ENCODE peak calls at places on chromosomes 3 and 15, in four cellular contexts. L is HT1080; Z is T-helper 2 cell; U is stimulated activated CD8-positive, alpha-beta memory T cell treated with anti-CD3 and anti-CD28 coated beads, Interleukin-12 subunit alpha, Interleukin-12 subunit beta, amount 100 ng/mL, for 1 hour. S is an unnamed sample.

GRCh38 chr15:40098489-40099261 is 10.0 kb downstream of the BMF start:
- DNase-seq in L (peak), Z (no peak), U (peak), S (peak)

GRCh38 chr15:27365441-27365840 is 394.5 kb downstream of the GABRG3 start:
- DNase-seq in L (no peak), Z (no peak), U (no peak), S (no peak)

GRCh38 chr15:89358755-89359439 is 24.3 kb upstream of the POLG start:
- DNase-seq in L (peak), Z (peak), U (peak), S (peak)

GRCh38 chr15:98150531-98150930 is 190.0 kb downstream of the ARRDC4 start:
- DNase-seq in L (no peak), Z (no peak), U (no peak), S (no peak)

GRCh38 chr3:24037971-24038370 is 92.9 kb downstream of the NR1D2 start:
- DNase-seq in L (no peak), Z (no peak), U (no peak), S (no peak)

GRCh38 chr3:155908086-155908485 is 37.6 kb downstream of the GMPS start:
- DNase-seq in L (peak), Z (no peak), U (no peak), S (no peak)

GRCh38 chr15:38072507-38073277 is 138.3 kb downstream of the TMCO5A start:
- DNase-seq in L (peak), Z (no peak), U (no peak), S (peak)

GRCh38 chr3:18424862-18425640 is at the start of gene SATB1:
- DNase-seq in L (peak), Z (peak), U (no peak), S (no peak)

GRCh38 chr15:38069001-38069400 is 134.6 kb downstream of the TMCO5A start:
- DNase-seq in L (peak), Z (no peak), U (no peak), S (no peak)

GRCh38 chr15:66459818-66460615 is 37.5 kb downstream of the SNAPC5 start:
- DNase-seq in L (peak), Z (no peak), U (no peak), S (no peak)

GRCh38 chr3:168249539-168250414 is 154.1 kb upstream of the GOLIM4 start:
- DNase-seq in L (peak), Z (no peak), U (no peak), S (peak)

GRCh38 chr3:185555101-185555501 is 2.7 kb upstream of the LIPH start:
- DNase-seq in L (no peak), Z (no peak), U (no peak), S (no peak)

GRCh38 chr3:135325726-135326245 is 530.7 kb downstream of the EPHB1 start:
- DNase-seq in L (no peak), Z (no peak), U (no peak), S (no peak)

GRCh38 chr15:90413411-90414379 is 25.7 kb downstream of the IQGAP1 start:
- DNase-seq in L (peak), Z (no peak), U (no peak), S (no peak)

GRCh38 chr3:72907851-72908620 is 20.2 kb downstream of the GXYLT2 start:
- DNase-seq in L (peak), Z (no peak), U (no peak), S (no peak)

GRCh38 chr3:175743733-175744400 is 884.7 kb downstream of the NAALADL2 start:
- DNase-seq in L (peak), Z (no peak), U (no peak), S (no peak)

GRCh38 chr3:190491533-190492054 is 22.3 kb upstream of the IL1RAP start:
- DNase-seq in L (peak), Z (no peak), U (no peak), S (no peak)

GRCh38 chr15:52082197-52083036 is 30.2 kb downstream of the BCL2L10 start:
- DNase-seq in L (no peak), Z (no peak), U (no peak), S (peak)

GRCh38 chr3:45955017-45955647 is 11.9 kb downstream of the CXCR6 start:
- DNase-seq in L (no peak), Z (no peak), U (no peak), S (no peak)

GRCh38 chr3:172194702-172195392 is 155.5 kb downstream of the FNDC3B start:
- DNase-seq in L (peak), Z (no peak), U (no peak), S (no peak)

GRCh38 chr3:161413127-161413854 is 42.0 kb upstream of the SPTSSB start:
- DNase-seq in L (peak), Z (no peak), U (no peak), S (no peak)

GRCh38 chr3:88195951-88196434 is 46.2 kb downstream of the C3orf38 start:
- DNase-seq in L (peak), Z (no peak), U (no peak), S (no peak)

GRCh38 chr15:57335326-57336118 is 40.8 kb upstream of the CGNL1 start:
- DNase-seq in L (no peak), Z (no peak), U (no peak), S (no peak)

GRCh38 chr3:126720596-126720995 is 16.6 kb downstream of the CHCHD6 start:
- DNase-seq in L (no peak), Z (no peak), U (no peak), S (no peak)

GRCh38 chr15:70362911-70363310 is 265.2 kb upstream of the TLE3 start:
- DNase-seq in L (peak), Z (no peak), U (no peak), S (no peak)

GRCh38 chr15:31040611-31041010 is 49.2 kb upstream of the MTMR10 start:
- DNase-seq in L (no peak), Z (no peak), U (no peak), S (no peak)

GRCh38 chr3:138046955-138047354 is 37.0 kb downstream of the CLDN18 start:
- DNase-seq in L (no peak), Z (no peak), U (no peak), S (no peak)

GRCh38 chr3:158404319-158404718 is 166.7 kb upstream of the MLF1 start:
- DNase-seq in L (no peak), Z (no peak), U (no peak), S (no peak)

GRCh38 chr3:182258538-182259177 is 534.6 kb upstream of the ATP11B start:
- DNase-seq in L (peak), Z (no peak), U (no peak), S (no peak)

GRCh38 chr15:62059818-62060115 is 480 bp downstream of the VPS13C start:
- DNase-seq in L (peak), Z (peak), U (no peak), S (peak)

GRCh38 chr3:86937306-86937791 is 53.6 kb downstream of the VGLL3 start:
- DNase-seq in L (no peak), Z (no peak), U (no peak), S (no peak)

GRCh38 chr15:73389971-73390544 is 21.3 kb upstream of the HCN4 start:
- DNase-seq in L (peak), Z (no peak), U (no peak), S (no peak)

GRCh38 chr3:151345854-151346253 is 16.5 kb upstream of the P2RY13 start:
- DNase-seq in L (peak), Z (no peak), U (no peak), S (no peak)

GRCh38 chr3:165716592-165716991 is 120.6 kb downstream of the BCHE start:
- DNase-seq in L (no peak), Z (no peak), U (no peak), S (no peak)

GRCh38 chr15:29088666-29089065 is 181.0 kb downstream of the NSMCE3 start:
- DNase-seq in L (no peak), Z (no peak), U (no peak), S (no peak)

GRCh38 chr15:31442203-31443090 is 115.8 kb downstream of the KLF13 start:
- DNase-seq in L (peak), Z (no peak), U (no peak), S (no peak)

GRCh38 chr3:119149484-119149883 is 3.5 kb downstream of the TEX55 start:
- DNase-seq in L (peak), Z (no peak), U (no peak), S (no peak)

GRCh38 chr3:31733234-31733667 is 200.5 kb downstream of the STT3B start:
- DNase-seq in L (no peak), Z (no peak), U (no peak), S (no peak)

GRCh38 chr15:93030430-93031102 is 58.4 kb downstream of the RGMA start:
- DNase-seq in L (peak), Z (peak), U (peak), S (peak)

S was measured in KG1.